ENCODE peak calls at places on chromosomes 3 and 15, in five cellular contexts. S is sigmoid colon, Z is substantia nigra, A is endodermal cell, B is mammary epithelial cell. R is an unnamed sample.

GRCh38 chr15:70596354-70597055 is 166.9 kb downstream of the UACA start:
- DNase-seq in S (no peak), B (peak), Z (no peak), A (peak), R (peak)

GRCh38 chr15:80527961-80528360 is 123.8 kb downstream of the ARNT2 start:
- DNase-seq in A (no peak), S (no peak), B (no peak), Z (no peak), R (no peak)

GRCh38 chr3:14719006-14719405 is 44.1 kb downstream of the C3orf20 start:
- DNase-seq in S (no peak), B (no peak), A (no peak), Z (no peak), R (no peak)

GRCh38 chr3:128902426-128902825 is 23.0 kb downstream of the ACAD9 start:
- DNase-seq in Z (no peak), S (no peak), A (no peak), B (no peak), R (no peak)

GRCh38 chr15:59169337-59169736 is 37.3 kb upstream of the LDHAL6B start:
- DNase-seq in Z (no peak), S (no peak), A (no peak), B (peak), R (peak)

GRCh38 chr15:94331731-94332130 is 100.4 kb downstream of the MCTP2 start:
- DNase-seq in B (no peak), S (no peak), Z (no peak), A (no peak), R (no peak)

GRCh38 chr3:55813268-55814097 is 326.4 kb upstream of the WNT5A start:
- DNase-seq in Z (no peak), B (no peak), S (no peak), A (no peak), R (no peak)

GRCh38 chr3:46996689-46997452 is 17.4 kb downstream of the NBEAL2 start:
- DNase-seq in B (peak), Z (no peak), A (no peak), S (no peak), R (no peak)

GRCh38 chr3:38644016-38644661 is 5.3 kb downstream of the SCN5A start:
- DNase-seq in A (peak), B (no peak), Z (no peak), S (peak), R (no peak)

GRCh38 chr3:71101581-71101980 is 481.9 kb downstream of the FOXP1 start:
- DNase-seq in S (no peak), A (no peak), B (no peak), Z (no peak), R (peak)

GRCh38 chr3:24686764-24687163 is 192.1 kb upstream of the THRB start:
- DNase-seq in Z (no peak), B (peak), S (no peak), A (no peak), R (peak)

GRCh38 chr3:151003024-151003771 is 30.7 kb upstream of the CLRN1 start:
- DNase-seq in B (peak), A (no peak), Z (no peak), S (no peak), R (peak)
- H3K27ac ChIP-seq in B (no peak), A (no peak), Z (no peak), S (no peak), R (no peak)

GRCh38 chr15:40234783-40235182 is 4.1 kb upstream of the PAK6 start:
- DNase-seq in S (no peak), B (peak), Z (no peak), A (peak), R (no peak)
- H3K27ac ChIP-seq in S (no peak), B (peak), Z (no peak), A (peak), R (no peak)

DNA sequence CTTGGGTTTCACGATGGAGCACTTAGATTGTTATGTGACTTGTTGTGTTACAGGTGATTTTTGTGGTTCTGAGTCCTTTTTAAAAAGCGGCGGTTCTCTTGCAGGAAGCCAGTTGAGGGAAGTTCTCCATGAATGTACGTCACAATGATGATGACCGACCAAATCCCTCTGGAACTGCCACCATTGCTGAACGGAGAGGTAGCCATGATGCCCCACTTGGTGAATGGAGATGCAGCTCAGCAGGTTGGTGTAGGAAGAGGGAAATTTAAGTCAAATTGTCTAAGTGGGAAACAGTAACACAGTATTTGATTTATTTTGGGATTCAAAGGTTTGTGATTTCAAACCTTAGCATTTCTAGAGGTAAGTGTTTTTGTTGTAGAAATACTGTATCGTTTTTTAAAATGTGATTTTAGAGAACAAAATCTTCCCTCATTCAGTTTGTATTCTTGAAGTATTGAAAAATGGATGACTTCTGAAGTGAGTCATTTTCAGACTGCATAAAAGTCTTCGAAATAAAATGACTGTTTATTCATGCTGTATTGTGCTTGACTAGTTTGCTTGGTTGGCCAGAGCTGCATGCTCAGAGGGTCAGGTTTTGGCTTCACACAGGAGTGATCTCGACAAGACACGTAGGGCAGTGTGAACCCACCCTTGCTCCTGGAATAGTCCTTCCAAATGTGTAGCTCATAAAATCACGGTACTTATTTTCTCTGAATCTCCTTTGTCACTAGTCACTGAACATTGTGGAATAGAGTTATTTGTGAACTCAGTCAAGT is 73.2 kb downstream of the FNDC3B start:
- DNase-seq in B (no peak), A (no peak), S (no peak), Z (no peak), R (no peak)
- H3K27ac ChIP-seq in B (no peak), A (no peak), S (no peak), Z (no peak), R (no peak)

DNA sequence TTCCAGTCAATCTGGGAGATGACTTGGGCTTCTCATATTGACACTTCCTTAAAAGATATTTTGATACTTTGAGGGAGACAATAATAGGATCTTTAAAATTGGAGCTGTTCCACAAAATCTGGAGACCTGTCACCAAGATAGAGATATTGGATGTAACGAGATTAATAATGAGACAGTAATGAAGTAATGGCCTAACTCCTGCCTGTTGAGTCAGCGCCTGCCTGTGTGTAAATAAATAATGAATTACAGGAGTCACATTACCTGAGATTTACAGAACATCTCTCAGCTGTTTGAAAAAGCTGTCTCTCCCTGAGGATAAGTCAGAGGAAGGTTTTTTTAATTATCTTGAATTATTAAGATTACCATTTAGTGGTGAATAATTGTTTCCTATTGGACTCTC is 43.8 kb upstream of the MITF start:
- DNase-seq in A (no peak), S (no peak), B (no peak), Z (no peak), R (no peak)
- H3K27ac ChIP-seq in A (no peak), S (no peak), B (no peak), Z (no peak), R (no peak)

GRCh38 chr3:195080571-195081141 is 190.3 kb downstream of the XXYLT1 start:
- DNase-seq in A (no peak), B (no peak), S (no peak), Z (no peak), R (peak)
- H3K27ac ChIP-seq in A (no peak), B (no peak), S (no peak), Z (no peak), R (no peak)